ENCODE peak calls at places on chromosomes 2 and 18, in four cellular contexts. D is IMR-90, M is K562, I is GM12878. Z is an unnamed sample.

GRCh38 chr2:220396287-220396686 is 768.9 kb downstream of the SLC4A3 start:
- DNase-seq in D (peak), M (no peak), I (no peak), Z (no peak)

GRCh38 chr18:48828713-48829442 is 121.9 kb downstream of the SMAD7 start:
- DNase-seq in I (no peak), M (peak), D (no peak), Z (no peak)

GRCh38 chr2:145038041-145038525 is 518.2 kb upstream of the ZEB2 start:
- DNase-seq in M (no peak), D (peak), I (no peak), Z (no peak)

GRCh38 chr2:235666240-235666781 is 172.5 kb downstream of the AGAP1 start:
- DNase-seq in I (no peak), D (peak), M (no peak), Z (peak)

GRCh38 chr2:45212953-45213635 is 203.8 kb upstream of the SIX2 start:
- DNase-seq in D (no peak), M (no peak), I (no peak), Z (no peak)

GRCh38 chr2:103959174-103960125 is 894.5 kb upstream of the POU3F3 start:
- DNase-seq in M (peak), I (no peak), D (no peak), Z (no peak)

GRCh38 chr2:84781942-84782716 is 98.8 kb downstream of the TRABD2A start:
- DNase-seq in I (no peak), D (peak), M (no peak), Z (no peak)

GRCh38 chr18:24941164-24941951 is 410.6 kb downstream of the ZNF521 start:
- DNase-seq in D (peak), M (no peak), I (no peak), Z (no peak)

GRCh38 chr18:37564796-37565137 is 831 bp downstream of the CELF4 start:
- DNase-seq in D (peak), M (peak), I (no peak), Z (peak)

GRCh38 chr2:236440110-236440881 is 129.3 kb upstream of the ACKR3 start:
- DNase-seq in D (no peak), I (no peak), M (no peak), Z (no peak)

GRCh38 chr2:98822301-98823164 is 91.6 kb upstream of the MGAT4A start:
- DNase-seq in I (no peak), D (no peak), M (no peak), Z (peak)

GRCh38 chr2:25342372-25343186 is 854 bp upstream of the DNMT3A start:
- DNase-seq in I (no peak), D (peak), M (peak), Z (peak)

GRCh38 chr2:11870064-11870463 is 123.6 kb downstream of the LPIN1 start:
- DNase-seq in D (no peak), I (no peak), M (no peak), Z (no peak)

GRCh38 chr2:232441147-232441651 is 14.8 kb upstream of the ALPI start:
- DNase-seq in M (no peak), I (no peak), D (no peak), Z (no peak)

GRCh38 chr18:28469946-28470345 is 293.0 kb upstream of the CDH2 start:
- DNase-seq in M (no peak), I (no peak), D (no peak), Z (no peak)

GRCh38 chr2:8174641-8175257 is 507.1 kb upstream of the ID2 start:
- DNase-seq in D (no peak), M (no peak), I (no peak), Z (no peak)

GRCh38 chr2:38598991-38599295 is 3.8 kb downstream of the HNRNPLL start:
- DNase-seq in M (no peak), D (peak), I (no peak), Z (peak)

GRCh38 chr2:190948671-190949070 is 65.3 kb downstream of the STAT1 start:
- DNase-seq in M (no peak), I (no peak), D (peak), Z (peak)

GRCh38 chr18:69002233-69002632 is 204.4 kb downstream of the CCDC102B start:
- DNase-seq in I (no peak), D (no peak), M (no peak), Z (no peak)

GRCh38 chr18:11089931-11090715 is 59.2 kb downstream of the PIEZO2 start:
- DNase-seq in D (no peak), I (no peak), M (no peak), Z (peak)
- TF ChIP-seq FOS in D (no peak), I (no peak), M (no peak), Z (no peak)

GRCh38 chr18:46331316-46331715 is 227.1 kb downstream of the HAUS1 start:
- DNase-seq in D (no peak), I (no peak), M (no peak), Z (no peak)

GRCh38 chr18:46333371-46334199 is 229.4 kb downstream of the HAUS1 start:
- DNase-seq in I (no peak), D (no peak), M (peak), Z (no peak)

GRCh38 chr18:46332286-46332801 is 228.2 kb downstream of the HAUS1 start:
- DNase-seq in I (no peak), D (no peak), M (no peak), Z (no peak)

GRCh38 chr18:46334200-46334553 is 230.0 kb downstream of the HAUS1 start:
- DNase-seq in D (no peak), I (no peak), M (no peak), Z (no peak)

DNA sequence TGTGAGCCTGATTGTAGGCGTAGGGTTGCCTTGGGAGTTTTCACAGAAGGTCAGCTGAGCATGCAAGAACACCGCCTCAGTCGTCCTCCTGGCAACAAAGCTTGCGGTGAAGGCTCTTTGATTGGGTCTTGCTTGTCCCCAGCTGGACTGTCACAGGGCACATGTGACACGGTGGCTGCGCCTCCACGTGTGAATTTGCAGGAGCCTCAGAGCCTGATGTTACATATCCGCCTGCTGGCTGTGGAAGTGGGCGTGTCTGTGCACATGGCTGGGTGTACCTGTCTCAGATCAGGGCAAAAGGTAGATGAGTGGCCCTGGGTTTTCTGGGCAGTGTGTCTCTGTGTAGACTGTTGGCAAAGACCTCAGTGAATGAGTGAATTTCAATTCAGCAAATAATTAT is 228.8 kb downstream of the HAUS1 start:
- DNase-seq in D (no peak), I (no peak), M (no peak), Z (no peak)
- TF ChIP-seq FOS in D (no peak), I (no peak), M (no peak), Z (no peak)

DNA sequence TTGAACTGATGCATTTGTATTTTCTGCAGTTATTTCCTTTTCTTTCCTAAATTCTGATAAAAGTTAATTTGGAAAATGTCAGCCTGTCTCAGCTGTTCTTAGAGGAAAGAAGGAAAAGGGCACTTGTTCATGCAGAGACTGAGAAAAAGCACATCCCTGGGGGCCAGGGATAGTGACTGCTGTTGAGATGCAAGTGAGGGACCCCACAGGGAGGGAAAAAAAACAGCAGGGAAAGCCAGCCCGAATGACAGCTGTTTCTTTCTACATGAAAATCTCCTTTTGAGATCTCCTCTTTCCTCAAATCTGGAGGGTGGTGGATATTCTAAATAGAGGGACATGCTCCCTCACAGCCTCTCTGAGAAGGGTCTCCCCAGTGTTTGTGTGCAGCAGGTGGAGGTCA is 14.0 kb upstream of the MTA3 start:
- DNase-seq in M (no peak), D (no peak), I (no peak), Z (no peak)
- TF ChIP-seq FOS in M (no peak), D (no peak), I (no peak), Z (no peak)

GRCh38 chr2:174827371-174828369 is 63.4 kb upstream of the CHRNA1 start:
- DNase-seq in D (peak), I (no peak), M (no peak), Z (peak)
- TF ChIP-seq FOS in D (no peak), I (no peak), M (no peak), Z (peak)

GRCh38 chr2:216545359-216545758 is 46.7 kb downstream of the RPL37A start:
- DNase-seq in M (no peak), D (peak), I (no peak), Z (peak)

GRCh38 chr2:216548901-216549321 is 50.3 kb downstream of the RPL37A start:
- DNase-seq in D (no peak), I (no peak), M (no peak), Z (no peak)

GRCh38 chr2:216549926-216550690 is 51.5 kb downstream of the RPL37A start:
- DNase-seq in M (no peak), D (no peak), I (no peak), Z (no peak)

GRCh38 chr2:216546646-216547403 is 48.2 kb downstream of the RPL37A start:
- DNase-seq in D (peak), M (no peak), I (no peak), Z (no peak)

GRCh38 chr2:216546231-216546630 is 47.6 kb downstream of the RPL37A start:
- DNase-seq in I (no peak), M (no peak), D (no peak), Z (no peak)
- TF ChIP-seq FOS in I (no peak), M (no peak), D (no peak), Z (no peak)

DNA sequence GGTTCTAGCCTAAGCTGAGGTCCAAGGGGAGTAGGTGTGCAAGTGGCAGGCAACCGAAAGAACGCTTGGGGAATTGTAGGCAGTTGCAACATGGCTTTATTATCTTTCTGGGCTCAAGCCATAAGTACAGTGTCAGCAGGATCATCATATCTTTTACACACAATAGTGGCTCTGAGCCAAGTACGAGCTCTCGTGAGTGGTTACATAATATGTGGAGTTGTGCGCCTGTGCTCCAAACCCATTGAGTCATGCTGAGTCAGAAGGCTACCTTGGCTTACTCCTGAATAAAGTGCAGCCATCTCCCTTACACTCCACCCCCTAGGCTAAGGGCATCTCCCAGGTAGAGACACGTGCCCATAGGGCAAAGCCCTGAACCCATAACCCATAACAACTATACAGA is 233.9 kb downstream of the SATB2 start:
- DNase-seq in D (peak), I (no peak), M (no peak), Z (no peak)
- TF ChIP-seq FOS in D (no peak), I (no peak), M (no peak), Z (no peak)

DNA sequence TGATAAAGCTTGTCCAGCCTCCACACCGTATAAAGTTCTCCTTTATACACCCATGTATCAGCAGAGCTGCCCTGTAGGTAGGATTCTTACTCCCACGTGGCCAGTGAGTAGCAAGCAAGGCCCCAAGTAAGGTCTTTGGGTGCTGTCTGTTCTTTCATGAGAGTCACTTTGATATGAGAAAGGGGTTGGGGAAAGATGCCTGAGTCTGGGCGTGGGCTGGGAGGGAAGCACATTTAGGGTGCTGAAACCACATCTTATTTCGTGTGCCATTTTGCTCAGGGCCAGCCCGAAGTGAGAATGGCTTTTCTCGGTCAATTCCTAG is 440 bp upstream of the ITPRIPL1 start:
- DNase-seq in M (no peak), I (no peak), D (no peak), Z (no peak)
- TF ChIP-seq FOS in M (no peak), I (no peak), D (no peak), Z (no peak)